ENCODE peak calls at places on chromosomes 7 and 10, in six cellular contexts. One of them, this sample, is unnamed.

GRCh38 chr7:493661-494251 is 25.9 kb downstream of the PDGFA start:
- DNase-seq in HL-60: no peak
- DNase-seq in IMR-90: no peak
- DNase-seq in MG63: no peak
- DNase-seq in cardiac muscle cell: no peak
- DNase-seq in astrocyte of the spinal cord: no peak
- DNase-seq in this sample: no peak

GRCh38 chr7:77550586-77550985 is 13.5 kb downstream of the PTPN12 start:
- DNase-seq in HL-60: no peak
- DNase-seq in IMR-90: peak
- DNase-seq in MG63: no peak
- DNase-seq in cardiac muscle cell: no peak
- DNase-seq in astrocyte of the spinal cord: peak
- DNase-seq in this sample: peak

GRCh38 chr10:72567421-72567820 is 58.5 kb downstream of the MICU1 start:
- DNase-seq in HL-60: no peak
- DNase-seq in IMR-90: peak
- DNase-seq in MG63: peak
- DNase-seq in cardiac muscle cell: no peak
- DNase-seq in astrocyte of the spinal cord: peak
- DNase-seq in this sample: no peak

GRCh38 chr7:102129636-102130370 is 156.9 kb upstream of the SH2B2 start:
- DNase-seq in HL-60: no peak
- DNase-seq in IMR-90: no peak
- DNase-seq in MG63: no peak
- DNase-seq in cardiac muscle cell: no peak
- DNase-seq in astrocyte of the spinal cord: peak
- DNase-seq in this sample: peak

GRCh38 chr7:81079736-81080135 is 160.9 kb upstream of the SEMA3C start:
- DNase-seq in HL-60: no peak
- DNase-seq in IMR-90: peak
- DNase-seq in MG63: no peak
- DNase-seq in cardiac muscle cell: no peak
- DNase-seq in astrocyte of the spinal cord: peak
- DNase-seq in this sample: no peak

GRCh38 chr10:791639-792038 is 102.2 kb upstream of the DIP2C start:
- DNase-seq in HL-60: no peak
- DNase-seq in IMR-90: no peak
- DNase-seq in MG63: no peak
- DNase-seq in cardiac muscle cell: no peak
- DNase-seq in astrocyte of the spinal cord: no peak
- DNase-seq in this sample: no peak

GRCh38 chr10:110893559-110894179 is 21.9 kb downstream of the PDCD4 start:
- DNase-seq in HL-60: peak
- DNase-seq in IMR-90: peak
- DNase-seq in MG63: no peak
- DNase-seq in cardiac muscle cell: peak
- DNase-seq in astrocyte of the spinal cord: peak
- DNase-seq in this sample: no peak

GRCh38 chr10:121296856-121297255 is 301.4 kb downstream of the FGFR2 start:
- DNase-seq in HL-60: no peak
- DNase-seq in IMR-90: no peak
- DNase-seq in MG63: no peak
- DNase-seq in cardiac muscle cell: no peak
- DNase-seq in astrocyte of the spinal cord: no peak
- DNase-seq in this sample: no peak

GRCh38 chr10:130558778-130559177 is 422.6 kb downstream of the GLRX3 start:
- DNase-seq in HL-60: no peak
- DNase-seq in IMR-90: no peak
- DNase-seq in MG63: no peak
- DNase-seq in cardiac muscle cell: no peak
- DNase-seq in astrocyte of the spinal cord: no peak
- DNase-seq in this sample: no peak

GRCh38 chr10:114017873-114018272 is 25.8 kb upstream of the ADRB1 start:
- DNase-seq in HL-60: no peak
- DNase-seq in IMR-90: no peak
- DNase-seq in MG63: no peak
- DNase-seq in cardiac muscle cell: no peak
- DNase-seq in astrocyte of the spinal cord: no peak
- DNase-seq in this sample: no peak

GRCh38 chr10:123087786-123088185 is 48.0 kb upstream of the HMX3 start:
- DNase-seq in HL-60: no peak
- DNase-seq in IMR-90: no peak
- DNase-seq in MG63: no peak
- DNase-seq in cardiac muscle cell: no peak
- DNase-seq in astrocyte of the spinal cord: no peak
- DNase-seq in this sample: no peak

GRCh38 chr7:129959480-129960332 is 6.9 kb upstream of the UBE2H start:
- DNase-seq in HL-60: no peak
- DNase-seq in IMR-90: no peak
- DNase-seq in MG63: no peak
- DNase-seq in cardiac muscle cell: no peak
- DNase-seq in astrocyte of the spinal cord: no peak
- DNase-seq in this sample: no peak

GRCh38 chr7:48188776-48189520 is 17.7 kb downstream of the ABCA13 start:
- DNase-seq in HL-60: no peak
- DNase-seq in IMR-90: no peak
- DNase-seq in MG63: no peak
- DNase-seq in cardiac muscle cell: no peak
- DNase-seq in astrocyte of the spinal cord: peak
- DNase-seq in this sample: peak

GRCh38 chr7:105107458-105107857 is 93.5 kb downstream of the KMT2E start:
- DNase-seq in HL-60: no peak
- DNase-seq in IMR-90: no peak
- DNase-seq in MG63: no peak
- DNase-seq in cardiac muscle cell: no peak
- DNase-seq in astrocyte of the spinal cord: no peak
- DNase-seq in this sample: no peak

GRCh38 chr7:157488966-157489365 is 152.2 kb downstream of the DNAJB6 start:
- DNase-seq in HL-60: no peak
- DNase-seq in IMR-90: no peak
- DNase-seq in MG63: no peak
- DNase-seq in cardiac muscle cell: no peak
- DNase-seq in astrocyte of the spinal cord: no peak
- DNase-seq in this sample: no peak

GRCh38 chr7:66039094-66039493 is 36.5 kb upstream of the ASL start:
- DNase-seq in HL-60: no peak
- DNase-seq in IMR-90: no peak
- DNase-seq in MG63: no peak
- DNase-seq in cardiac muscle cell: no peak
- DNase-seq in astrocyte of the spinal cord: no peak
- DNase-seq in this sample: no peak

GRCh38 chr7:30710669-30711068 is 28.4 kb upstream of the CRHR2 start:
- DNase-seq in HL-60: no peak
- DNase-seq in IMR-90: no peak
- DNase-seq in MG63: peak
- DNase-seq in cardiac muscle cell: no peak
- DNase-seq in astrocyte of the spinal cord: no peak
- DNase-seq in this sample: no peak

GRCh38 chr10:132446661-132447445 is 49.9 kb downstream of the PWWP2B start:
- DNase-seq in HL-60: peak
- DNase-seq in IMR-90: peak
- DNase-seq in MG63: peak
- DNase-seq in cardiac muscle cell: peak
- DNase-seq in astrocyte of the spinal cord: no peak
- DNase-seq in this sample: no peak

GRCh38 chr10:132449051-132449825 is 52.2 kb downstream of the PWWP2B start:
- DNase-seq in HL-60: peak
- DNase-seq in IMR-90: no peak
- DNase-seq in MG63: peak
- DNase-seq in cardiac muscle cell: no peak
- DNase-seq in astrocyte of the spinal cord: no peak
- DNase-seq in this sample: no peak

GRCh38 chr10:132447446-132448247 is 50.6 kb downstream of the PWWP2B start:
- DNase-seq in HL-60: peak
- DNase-seq in IMR-90: peak
- DNase-seq in MG63: peak
- DNase-seq in cardiac muscle cell: no peak
- DNase-seq in astrocyte of the spinal cord: peak
- DNase-seq in this sample: peak

GRCh38 chr10:132449826-132450211 is 52.8 kb downstream of the PWWP2B start:
- DNase-seq in HL-60: no peak
- DNase-seq in IMR-90: no peak
- DNase-seq in MG63: no peak
- DNase-seq in cardiac muscle cell: no peak
- DNase-seq in astrocyte of the spinal cord: no peak
- DNase-seq in this sample: no peak

DNA sequence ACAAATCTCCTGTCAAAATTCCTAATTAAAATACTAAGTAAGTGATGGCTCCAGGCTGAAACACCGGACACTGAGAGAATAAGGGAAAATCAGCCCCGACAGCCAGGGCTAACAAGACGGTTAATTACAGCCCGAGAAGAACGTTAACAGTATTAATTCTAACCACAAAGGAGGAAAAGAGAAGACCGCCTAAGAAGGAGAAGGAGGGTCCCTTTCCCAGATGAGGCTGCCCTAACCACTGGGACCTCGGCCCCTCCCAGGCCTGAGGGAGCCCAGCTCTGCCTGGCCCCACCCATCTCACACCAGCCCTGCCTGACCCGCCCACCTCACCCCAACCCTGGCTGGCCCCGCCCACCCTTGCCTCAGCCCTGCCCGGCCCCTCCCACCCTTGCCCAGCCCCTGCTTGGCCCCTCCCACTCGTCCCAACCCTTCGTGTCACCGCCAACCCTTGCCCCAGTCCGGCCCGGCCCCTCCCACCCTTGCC is 51.3 kb downstream of the PWWP2B start:
- DNase-seq in HL-60: peak
- DNase-seq in IMR-90: no peak
- DNase-seq in MG63: peak
- DNase-seq in cardiac muscle cell: no peak
- DNase-seq in astrocyte of the spinal cord: no peak
- DNase-seq in this sample: no peak
- H3K4me3 ChIP-seq in HL-60: no peak
- H3K4me3 ChIP-seq in IMR-90: no peak
- H3K4me3 ChIP-seq in MG63: no peak
- H3K4me3 ChIP-seq in cardiac muscle cell: no peak
- H3K4me3 ChIP-seq in astrocyte of the spinal cord: no peak
- H3K4me3 ChIP-seq in this sample: no peak

GRCh38 chr10:107165007-107165406 is 501 bp upstream of the SORCS1 start:
- DNase-seq in HL-60: no peak
- DNase-seq in IMR-90: no peak
- DNase-seq in MG63: no peak
- DNase-seq in cardiac muscle cell: no peak
- DNase-seq in astrocyte of the spinal cord: no peak
- DNase-seq in this sample: no peak
- H3K4me3 ChIP-seq in HL-60: no peak
- H3K4me3 ChIP-seq in IMR-90: no peak
- H3K4me3 ChIP-seq in MG63: no peak
- H3K4me3 ChIP-seq in cardiac muscle cell: peak
- H3K4me3 ChIP-seq in astrocyte of the spinal cord: no peak
- H3K4me3 ChIP-seq in this sample: peak

GRCh38 chr10:103395754-103396066 is 565 bp downstream of the ATP5MK start:
- DNase-seq in HL-60: no peak
- DNase-seq in IMR-90: peak
- DNase-seq in MG63: peak
- DNase-seq in cardiac muscle cell: peak
- DNase-seq in astrocyte of the spinal cord: peak
- DNase-seq in this sample: no peak

GRCh38 chr10:103396789-103397087 is 312 bp downstream of the PDCD11 start:
- DNase-seq in HL-60: no peak
- DNase-seq in IMR-90: no peak
- DNase-seq in MG63: no peak
- DNase-seq in cardiac muscle cell: no peak
- DNase-seq in astrocyte of the spinal cord: no peak
- DNase-seq in this sample: no peak

GRCh38 chr10:103396067-103396788 is at the start of the genes ATP5MK and PDCD11:
- DNase-seq in HL-60: peak
- DNase-seq in IMR-90: peak
- DNase-seq in MG63: peak
- DNase-seq in cardiac muscle cell: peak
- DNase-seq in astrocyte of the spinal cord: peak
- DNase-seq in this sample: peak

GRCh38 chr10:103394180-103394579 is 2.1 kb downstream of the ATP5MK start:
- DNase-seq in HL-60: no peak
- DNase-seq in IMR-90: no peak
- DNase-seq in MG63: no peak
- DNase-seq in cardiac muscle cell: no peak
- DNase-seq in astrocyte of the spinal cord: no peak
- DNase-seq in this sample: no peak

DNA sequence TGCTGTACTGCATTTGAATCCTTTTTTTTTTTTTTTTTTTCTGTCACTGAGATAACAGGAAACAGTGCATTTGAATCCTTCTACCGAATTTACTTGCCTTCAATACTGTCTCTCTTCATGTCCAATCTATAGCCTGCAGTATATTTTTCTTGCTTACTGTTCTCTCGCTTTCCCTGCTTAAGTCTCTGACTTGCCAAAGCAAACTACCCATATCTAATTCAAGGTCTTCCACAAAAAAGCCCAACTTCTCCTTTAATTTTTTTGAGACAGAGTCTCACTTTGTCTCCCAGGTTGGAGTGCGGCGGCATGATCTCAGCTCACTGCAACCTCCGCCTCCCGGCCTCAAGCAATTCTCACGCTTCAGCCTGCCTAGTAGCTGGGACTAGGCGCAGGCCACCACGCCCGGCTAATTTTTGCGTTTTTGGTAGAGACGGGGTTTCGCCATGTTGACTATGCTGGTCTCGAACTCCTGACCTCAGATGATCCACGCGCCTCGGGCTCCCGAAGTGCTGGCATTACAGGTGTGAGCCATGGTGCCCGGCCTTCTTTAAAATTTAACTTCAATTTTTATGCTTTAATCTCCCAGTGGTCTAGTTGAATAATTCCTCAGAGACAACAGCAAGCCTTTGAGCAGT is 882 bp downstream of the PDCD11 start:
- DNase-seq in HL-60: peak
- DNase-seq in IMR-90: no peak
- DNase-seq in MG63: no peak
- DNase-seq in cardiac muscle cell: no peak
- DNase-seq in astrocyte of the spinal cord: no peak
- DNase-seq in this sample: no peak
- H3K4me3 ChIP-seq in HL-60: peak
- H3K4me3 ChIP-seq in IMR-90: peak
- H3K4me3 ChIP-seq in MG63: peak
- H3K4me3 ChIP-seq in cardiac muscle cell: peak
- H3K4me3 ChIP-seq in astrocyte of the spinal cord: peak
- H3K4me3 ChIP-seq in this sample: peak

DNA sequence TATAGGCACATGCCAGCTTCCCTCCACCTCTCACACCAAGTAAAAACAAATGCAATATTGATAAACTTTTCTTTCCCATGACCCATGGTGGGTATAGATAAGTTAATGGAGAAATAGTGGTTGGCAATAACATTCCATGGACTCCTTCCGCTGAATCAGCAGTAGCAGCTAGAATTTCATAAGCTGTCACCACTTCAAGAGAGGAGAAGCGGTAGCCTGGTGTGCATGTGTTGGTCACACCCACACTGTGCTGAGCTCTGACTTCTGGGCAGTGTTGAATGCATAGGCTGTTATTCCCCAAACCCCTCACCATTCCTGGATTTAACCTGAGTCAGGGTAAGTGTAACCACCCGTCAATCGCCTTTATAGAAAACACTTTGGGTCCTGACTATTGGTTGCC is 32.5 kb upstream of the BMPER start:
- DNase-seq in HL-60: no peak
- DNase-seq in IMR-90: no peak
- DNase-seq in MG63: no peak
- DNase-seq in cardiac muscle cell: peak
- DNase-seq in astrocyte of the spinal cord: no peak
- DNase-seq in this sample: no peak
- H3K4me3 ChIP-seq in HL-60: no peak
- H3K4me3 ChIP-seq in IMR-90: no peak
- H3K4me3 ChIP-seq in MG63: no peak
- H3K4me3 ChIP-seq in cardiac muscle cell: no peak
- H3K4me3 ChIP-seq in astrocyte of the spinal cord: no peak
- H3K4me3 ChIP-seq in this sample: no peak

GRCh38 chr7:113085781-113086390 is 741 bp downstream of the GPR85 start:
- DNase-seq in HL-60: peak
- DNase-seq in IMR-90: peak
- DNase-seq in MG63: no peak
- DNase-seq in cardiac muscle cell: no peak
- DNase-seq in astrocyte of the spinal cord: peak
- DNase-seq in this sample: no peak
- H3K4me3 ChIP-seq in HL-60: peak
- H3K4me3 ChIP-seq in IMR-90: peak
- H3K4me3 ChIP-seq in MG63: peak
- H3K4me3 ChIP-seq in cardiac muscle cell: peak
- H3K4me3 ChIP-seq in astrocyte of the spinal cord: peak
- H3K4me3 ChIP-seq in this sample: peak